ENCODE peak calls at places on chromosomes 7 and 10, in nine cellular contexts. O is fibroblast of pulmonary artery; L is foreskin fibroblast; W is IMR-90; Q is epithelial cell of esophagus; P is PC-3; U is CD8-positive, alpha-beta T cell; B is heart left ventricle; J is HFF-Myc. Z is an unnamed sample.

GRCh38 chr10:126702181-126702580 is 31.7 kb upstream of the C10orf90 start:
- DNase-seq in W (peak), J (no peak), Q (no peak), L (no peak), U (no peak), B (no peak), P (no peak), O (no peak), Z (peak)

GRCh38 chr10:1635340-1635739 is 102.0 kb downstream of the ADARB2 start:
- DNase-seq in U (no peak), W (no peak), O (no peak), B (no peak), Q (no peak), P (no peak), J (no peak), L (no peak), Z (no peak)

GRCh38 chr7:30800785-30801252 is 29.6 kb downstream of the MINDY4 start:
- DNase-seq in P (peak), J (no peak), U (no peak), L (peak), O (peak), B (peak), Q (peak), W (peak), Z (peak)

GRCh38 chr10:110547139-110547761 is 20.2 kb upstream of the SMC3 start:
- DNase-seq in W (peak), L (peak), U (no peak), Q (peak), O (peak), P (peak), J (no peak), B (no peak), Z (peak)

GRCh38 chr7:1457949-1458675 is 1.2 kb downstream of the MICALL2 start:
- DNase-seq in O (peak), B (no peak), U (no peak), P (peak), J (no peak), Q (no peak), L (peak), W (no peak), Z (peak)

GRCh38 chr10:131685576-131685975 is 215.2 kb upstream of the PPP2R2D start:
- DNase-seq in J (no peak), L (no peak), W (no peak), P (no peak), U (no peak), O (no peak), Q (no peak), B (no peak), Z (no peak)

GRCh38 chr10:70379581-70380176 is 2.7 kb downstream of the LRRC20 start:
- DNase-seq in U (no peak), Q (no peak), J (no peak), W (no peak), L (peak), O (no peak), B (no peak), P (peak), Z (peak)

GRCh38 chr7:23235688-23236280 is 10.8 kb upstream of the GPNMB start:
- DNase-seq in J (no peak), W (peak), Q (peak), P (peak), U (no peak), B (peak), L (peak), O (peak), Z (peak)

GRCh38 chr10:13056461-13057077 is 43.4 kb upstream of the OPTN start:
- DNase-seq in W (peak), Q (peak), J (no peak), L (peak), O (peak), P (peak), U (no peak), B (no peak), Z (peak)

GRCh38 chr7:143305423-143306070 is 10.4 kb upstream of the CLCN1 start:
- DNase-seq in J (no peak), P (peak), B (peak), U (peak), O (peak), L (peak), Q (peak), W (peak), Z (peak)

GRCh38 chr10:78779339-78779955 is 289.3 kb upstream of the ZMIZ1 start:
- DNase-seq in U (no peak), W (no peak), J (no peak), B (no peak), O (no peak), Q (no peak), P (peak), L (no peak), Z (no peak)

GRCh38 chr7:39453743-39454355 is 112.4 kb upstream of the YAE1 start:
- DNase-seq in L (peak), U (peak), J (peak), W (peak), B (no peak), O (peak), P (peak), Q (peak), Z (peak)

GRCh38 chr7:157436763-157437480 is 100.1 kb downstream of the DNAJB6 start:
- DNase-seq in J (no peak), L (peak), W (no peak), U (no peak), O (no peak), B (no peak), P (no peak), Q (no peak), Z (peak)

GRCh38 chr10:71776528-71776927 is 3.2 kb upstream of the VSIR start:
- DNase-seq in Q (no peak), O (no peak), B (peak), J (no peak), U (no peak), P (no peak), W (no peak), L (no peak), Z (no peak)

GRCh38 chr10:96416643-96417042 is 57.8 kb upstream of the OPALIN start:
- DNase-seq in B (peak), L (no peak), W (no peak), O (no peak), U (no peak), P (peak), Q (peak), J (no peak), Z (peak)

GRCh38 chr7:5425507-5426225 is 2.0 kb upstream of the TNRC18 start:
- DNase-seq in P (peak), W (peak), J (no peak), O (peak), B (peak), L (peak), U (no peak), Q (peak), Z (peak)

GRCh38 chr7:17941171-17941490 is 837 bp upstream of the SNX13 start:
- DNase-seq in Q (peak), B (no peak), W (no peak), O (peak), U (no peak), P (peak), J (no peak), L (peak), Z (peak)

GRCh38 chr7:126790763-126791162 is 462.0 kb downstream of the GRM8 start:
- DNase-seq in P (no peak), Q (no peak), U (no peak), L (no peak), O (no peak), B (no peak), W (no peak), J (no peak), Z (no peak)

GRCh38 chr10:23275355-23275754 is 69.2 kb downstream of the C10orf67 start:
- DNase-seq in P (no peak), L (no peak), B (no peak), J (no peak), U (no peak), Q (no peak), O (no peak), W (no peak), Z (no peak)

GRCh38 chr10:19788902-19789301 is 27.3 kb upstream of the PLXDC2 start:
- DNase-seq in Q (no peak), W (peak), U (no peak), J (no peak), B (no peak), L (no peak), P (no peak), O (no peak), Z (peak)

GRCh38 chr7:111098011-111098925 is 7.3 kb downstream of the LRRN3 start:
- DNase-seq in O (peak), J (no peak), W (peak), Q (peak), L (peak), U (peak), B (peak), P (peak), Z (peak)

GRCh38 chr7:46054290-46054689 is 133.2 kb upstream of the IGFBP3 start:
- DNase-seq in J (no peak), Q (no peak), B (peak), O (peak), U (no peak), L (no peak), P (no peak), W (no peak), Z (no peak)

GRCh38 chr7:157267956-157268355 is 68.8 kb upstream of the DNAJB6 start:
- DNase-seq in W (no peak), Q (no peak), U (no peak), J (no peak), L (no peak), O (no peak), B (no peak), P (no peak), Z (no peak)

GRCh38 chr10:100866010-100866409 is 46.8 kb upstream of the SLF2 start:
- DNase-seq in U (no peak), L (no peak), P (no peak), J (no peak), W (no peak), O (no peak), B (no peak), Q (no peak), Z (no peak)

GRCh38 chr7:93176961-93177580 is 28.9 kb upstream of the SAMD9L start:
- DNase-seq in J (no peak), P (no peak), Q (no peak), L (peak), U (no peak), W (no peak), B (no peak), O (no peak), Z (no peak)

GRCh38 chr7:21064698-21065648 is 278.3 kb upstream of the SP8 start:
- DNase-seq in W (no peak), O (no peak), P (peak), Q (peak), L (no peak), B (no peak), J (no peak), U (no peak), Z (no peak)

GRCh38 chr7:8165150-8165549 is 96.8 kb downstream of the ICA1 start:
- DNase-seq in B (no peak), P (no peak), J (no peak), U (no peak), O (no peak), W (no peak), L (no peak), Q (no peak), Z (no peak)

GRCh38 chr7:103887853-103888602 is 101.4 kb downstream of the RELN start:
- DNase-seq in Q (no peak), W (peak), U (no peak), P (peak), O (no peak), J (no peak), B (no peak), L (no peak), Z (no peak)

GRCh38 chr10:34249634-34250033 is 565.5 kb downstream of the PARD3 start:
- DNase-seq in P (peak), J (no peak), B (no peak), L (peak), Q (peak), W (no peak), O (no peak), U (no peak), Z (peak)

GRCh38 chr7:22586101-22586805 is 86.3 kb upstream of the STEAP1B start:
- DNase-seq in P (peak), B (no peak), L (no peak), U (no peak), O (no peak), Q (no peak), J (no peak), W (no peak), Z (peak)

GRCh38 chr7:22726849-22727792 is at the start of gene IL6:
- DNase-seq in U (no peak), Q (peak), J (peak), L (peak), W (peak), P (peak), O (peak), B (peak), Z (peak)

GRCh38 chr10:7485267-7485601 is 74.4 kb upstream of the SFMBT2 start:
- DNase-seq in Q (no peak), B (no peak), J (no peak), P (no peak), U (no peak), O (no peak), L (no peak), W (no peak), Z (no peak)

GRCh38 chr10:124048371-124049290 is 44.8 kb downstream of the CHST15 start:
- DNase-seq in B (no peak), W (no peak), L (no peak), U (no peak), J (no peak), O (no peak), P (no peak), Q (no peak), Z (peak)

GRCh38 chr7:56175086-56175760 is 59.0 kb upstream of the NUPR2 start:
- DNase-seq in J (no peak), L (no peak), P (no peak), W (no peak), U (no peak), Q (no peak), O (no peak), B (peak), Z (no peak)

GRCh38 chr10:12181065-12181775 is 14.5 kb downstream of the NUDT5 start:
- DNase-seq in W (no peak), P (peak), B (no peak), O (no peak), Q (peak), J (no peak), L (peak), U (peak), Z (peak)

DNA sequence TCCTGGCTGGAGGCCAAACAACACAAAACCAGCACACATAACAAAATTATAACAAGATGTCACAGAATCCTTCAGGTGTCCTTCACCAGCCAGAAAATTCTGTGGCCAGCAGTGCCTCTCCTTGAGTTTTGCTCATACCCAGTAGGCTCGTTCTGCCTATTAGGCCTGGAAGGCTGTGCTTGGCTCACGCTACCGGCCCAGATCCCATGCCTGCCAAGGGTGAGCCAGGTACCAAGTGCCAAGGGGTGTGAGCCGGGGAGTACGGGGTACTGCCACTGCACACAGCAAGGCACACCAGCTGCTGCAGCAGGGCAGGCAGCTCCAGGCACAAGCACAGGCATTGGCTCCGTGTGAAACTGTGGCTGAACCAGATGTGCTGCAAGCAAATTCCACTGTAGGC is 1562.0 kb downstream of the REEP3 start:
- DNase-seq in B (no peak), Q (no peak), O (no peak), U (no peak), W (no peak), P (no peak), J (no peak), L (no peak), Z (no peak)
- TF ChIP-seq CTCF in B (no peak), Q (no peak), O (no peak), U (no peak), W (no peak), P (no peak), J (no peak), L (no peak), Z (no peak)

GRCh38 chr7:150519310-150519709 is 4.6 kb downstream of the GIMAP7 start:
- DNase-seq in U (no peak), Q (no peak), J (no peak), W (no peak), L (no peak), B (no peak), O (no peak), P (no peak), Z (no peak)

GRCh38 chr7:150520145-150520544 is 5.5 kb downstream of the GIMAP7 start:
- DNase-seq in O (no peak), B (no peak), J (no peak), Q (no peak), U (peak), L (no peak), P (no peak), W (no peak), Z (no peak)

GRCh38 chr7:150524018-150524417 is 9.3 kb downstream of the GIMAP7 start:
- DNase-seq in P (no peak), U (no peak), B (no peak), Q (no peak), O (no peak), W (no peak), L (no peak), J (no peak), Z (no peak)
- H3K4me3 ChIP-seq in P (no peak), U (peak), B (no peak), Q (no peak), O (no peak), W (no peak), L (no peak), J (no peak), Z (no peak)

GRCh38 chr7:29113384-29114102 is 32.8 kb downstream of the CPVL start:
- DNase-seq in U (no peak), B (no peak), W (no peak), O (peak), J (peak), L (peak), P (peak), Q (peak), Z (peak)
- TF ChIP-seq CTCF in U (no peak), B (peak), W (no peak), O (peak), J (peak), L (peak), P (peak), Q (peak), Z (peak)

GRCh38 chr10:94183666-94184264 is 179.0 kb downstream of the NOC3L start:
- DNase-seq in J (peak), L (peak), B (no peak), O (peak), Q (peak), P (peak), W (peak), U (no peak), Z (peak)
- H3K4me3 ChIP-seq in J (no peak), L (no peak), B (no peak), O (no peak), Q (no peak), P (no peak), W (no peak), U (no peak), Z (no peak)

GRCh38 chr7:78777844-78778243 is 675.6 kb downstream of the MAGI2 start:
- DNase-seq in L (peak), P (peak), Q (peak), W (peak), O (no peak), J (no peak), U (no peak), B (no peak), Z (peak)
- TF ChIP-seq CTCF in L (no peak), P (no peak), Q (no peak), W (no peak), O (no peak), J (no peak), U (no peak), B (no peak), Z (no peak)

GRCh38 chr10:32962541-32962940 is 4.5 kb upstream of the ITGB1 start:
- DNase-seq in O (no peak), P (no peak), Q (no peak), W (no peak), L (peak), J (no peak), U (no peak), B (no peak), Z (no peak)
- H3K4me3 ChIP-seq in O (peak), P (no peak), Q (no peak), W (peak), L (peak), J (no peak), U (no peak), B (no peak), Z (no peak)

GRCh38 chr10:36574212-36574611 is 551.2 kb upstream of the ANKRD30A start:
- DNase-seq in W (peak), J (no peak), P (no peak), Q (no peak), L (peak), B (no peak), O (peak), U (no peak), Z (peak)
- TF ChIP-seq CTCF in W (no peak), J (no peak), P (no peak), Q (no peak), L (no peak), B (no peak), O (no peak), U (no peak), Z (no peak)

GRCh38 chr10:60576130-60577069 is 186.7 kb upstream of the ANK3 start:
- DNase-seq in B (no peak), U (no peak), P (peak), Q (no peak), W (no peak), L (no peak), O (no peak), J (no peak), Z (no peak)
- H3K4me3 ChIP-seq in B (peak), U (no peak), P (peak), Q (no peak), W (no peak), L (no peak), O (no peak), J (no peak), Z (no peak)

GRCh38 chr10:74035324-74035723 is 37.4 kb downstream of the VCL start:
- DNase-seq in B (no peak), W (peak), U (no peak), L (peak), J (no peak), Q (no peak), O (no peak), P (peak), Z (peak)
- TF ChIP-seq CTCF in B (peak), W (peak), U (peak), L (peak), J (peak), Q (no peak), O (peak), P (peak), Z (peak)

GRCh38 chr10:102408081-102408727 is 10.4 kb downstream of the PSD start:
- DNase-seq in B (no peak), L (no peak), U (no peak), P (no peak), Q (no peak), W (no peak), J (no peak), O (no peak), Z (no peak)
- H3K4me3 ChIP-seq in B (peak), L (peak), U (no peak), P (no peak), Q (no peak), W (peak), J (no peak), O (peak), Z (peak)